ENCODE peak calls at places on chromosomes 11 and 22, in eight cellular contexts. P is suprapubic skin, A is sigmoid colon, R is transverse colon, X is prostate gland, D is H1, E is spleen, Q is breast epithelium. I is an unnamed sample.

GRCh38 chr22:20584872-20585639 is 77.6 kb downstream of the MED15 start:
- DNase-seq in P (no peak), A (no peak), R (no peak), X (no peak), D (no peak), E (peak; percentile 71), Q (no peak), I (no peak)

GRCh38 chr11:8833568-8834275 is 77.3 kb upstream of the AKIP1 start:
- DNase-seq in P (no peak), A (peak; percentile 24), R (no peak), X (no peak), D (no peak), E (no peak), Q (no peak), I (no peak)

GRCh38 chr11:101439488-101439887 is 144.3 kb downstream of the TRPC6 start:
- DNase-seq in P (no peak), A (no peak), R (no peak), X (no peak), D (no peak), E (no peak), Q (no peak), I (no peak)

GRCh38 chr11:129590030-129590752 is 214.5 kb downstream of the BARX2 start:
- DNase-seq in P (no peak), A (no peak), R (no peak), X (no peak), D (no peak), E (no peak), Q (no peak), I (peak; percentile 72)

GRCh38 chr11:119028346-119029068 is 2.2 kb downstream of the SLC37A4 start:
- DNase-seq in P (no peak), A (no peak), R (no peak), X (no peak), D (no peak), E (peak; percentile 64), Q (no peak), I (no peak)

GRCh38 chr11:30049214-30049613 is 32.4 kb upstream of the KCNA4 start:
- DNase-seq in P (no peak), A (no peak), R (no peak), X (no peak), D (no peak), E (no peak), Q (no peak), I (no peak)

GRCh38 chr11:127110542-127110941 is 110.0 kb upstream of the KIRREL3 start:
- DNase-seq in P (no peak), A (no peak), R (no peak), X (no peak), D (no peak), E (no peak), Q (no peak), I (no peak)

GRCh38 chr11:1499261-1499890 is 12.8 kb upstream of the MOB2 start:
- DNase-seq in P (peak; percentile 54), A (no peak), R (no peak), X (no peak), D (no peak), E (peak; percentile 68), Q (no peak), I (no peak)

GRCh38 chr22:40036591-40037225 is 42.0 kb downstream of the FAM83F start:
- DNase-seq in P (no peak), A (peak; percentile 77), R (peak; percentile 68), X (no peak), D (peak; percentile 77), E (peak; percentile 84), Q (no peak), I (no peak)

GRCh38 chr11:114259124-114259526 is 37.1 kb upstream of the NNMT start:
- DNase-seq in P (peak; percentile 82), A (peak; percentile 87), R (no peak), X (peak; percentile 84), D (no peak), E (no peak), Q (peak; percentile 67), I (no peak)

GRCh38 chr11:87574193-87574592 is 536.5 kb downstream of the TMEM135 start:
- DNase-seq in P (no peak), A (no peak), R (no peak), X (no peak), D (no peak), E (no peak), Q (no peak), I (no peak)

DNA sequence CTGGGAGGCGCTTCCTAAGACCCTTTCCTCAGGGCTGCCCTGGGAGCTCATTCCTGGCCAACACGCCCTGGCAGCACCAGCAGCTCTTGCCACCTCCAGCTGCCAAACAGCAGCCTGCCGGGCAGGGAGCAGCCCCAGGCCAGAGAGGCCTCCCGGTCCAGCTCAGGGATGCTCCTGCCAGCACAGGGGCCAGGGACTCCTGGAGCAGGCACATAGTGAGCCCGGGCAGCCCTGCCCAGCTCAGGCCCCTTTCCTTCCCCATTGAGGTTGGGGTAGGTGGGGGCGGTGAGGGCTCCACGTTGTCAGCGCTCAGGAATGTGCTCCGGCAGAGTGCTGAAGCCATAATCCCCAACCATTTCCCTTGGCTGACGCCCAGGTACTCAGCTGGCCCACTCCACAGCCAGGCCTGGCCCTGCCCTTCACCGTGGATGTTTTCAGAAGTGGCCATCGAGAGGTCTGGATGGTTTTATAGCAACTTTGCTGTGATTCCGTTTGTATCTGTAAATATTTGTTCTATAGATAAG is 7.6 kb downstream of the SLC39A13 start:
- DNase-seq in P (peak; percentile 85), A (peak; percentile 94), R (peak; percentile 78), X (peak; percentile 74), D (no peak), E (no peak), Q (peak; percentile 83), I (no peak)
- TF ChIP-seq POLR2AphosphoS5 in P (no peak), A (peak; percentile 35), R (peak; percentile 67), X (peak; percentile 75), D (no peak), E (peak; percentile 70), Q (no peak), I (peak; percentile 29)

GRCh38 chr22:36775966-36776669 is at the start of gene IFT27:
- DNase-seq in P (peak; percentile 99), A (peak; percentile 100), R (peak; percentile 99), X (peak; percentile 100), D (peak; percentile 92), E (peak; percentile 97), Q (peak; percentile 99), I (peak; percentile 100)

GRCh38 chr22:36778020-36778419 is 2.1 kb upstream of the IFT27 start:
- DNase-seq in P (no peak), A (no peak), R (no peak), X (no peak), D (no peak), E (no peak), Q (no peak), I (no peak)

GRCh38 chr22:36773935-36774334 is 2.0 kb downstream of the IFT27 start:
- DNase-seq in P (no peak), A (no peak), R (no peak), X (no peak), D (no peak), E (no peak), Q (no peak), I (no peak)

GRCh38 chr22:36776722-36777121 is 803 bp upstream of the IFT27 start:
- DNase-seq in P (no peak), A (no peak), R (no peak), X (no peak), D (no peak), E (no peak), Q (no peak), I (no peak)

DNA sequence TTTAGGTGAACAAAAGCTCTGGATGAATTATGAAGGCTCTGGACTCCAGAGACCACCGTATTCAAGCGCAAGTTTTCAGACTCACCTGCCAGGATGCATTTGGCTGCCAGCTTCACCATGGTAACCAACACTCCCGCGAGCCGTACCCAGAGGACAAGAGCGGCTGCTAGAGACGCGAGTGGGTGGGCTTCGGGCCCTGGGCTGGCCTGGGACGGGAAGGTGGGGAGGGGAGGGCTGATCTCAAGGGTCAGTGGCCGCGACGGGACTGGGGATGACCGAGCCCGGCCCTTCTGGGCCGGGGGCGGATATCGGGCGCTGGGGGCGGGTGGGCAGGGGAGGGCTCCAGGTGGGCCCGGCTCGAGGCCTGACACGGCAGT is 342 bp downstream of the IFT27 start:
- DNase-seq in P (peak; percentile 79), A (peak; percentile 78), R (peak; percentile 41), X (peak; percentile 39), D (peak; percentile 61), E (peak; percentile 89), Q (peak; percentile 36), I (no peak)
- H3K27ac ChIP-seq in P (peak overlapping the region; percentile 65), A (peak overlapping the region; percentile 86), R (peak overlapping the region; percentile 82), X (peak overlapping the region; percentile 84), D (no peak overlapping the region), E (peak overlapping the region; percentile 76), Q (peak overlapping the region; percentile 87), I (peak overlapping the region; percentile 90)

GRCh38 chr11:103825469-103825868 is 211.0 kb upstream of the DDI1 start:
- DNase-seq in P (no peak), A (no peak), R (no peak), X (no peak), D (no peak), E (no peak), Q (no peak), I (no peak)

GRCh38 chr11:103830205-103830604 is 206.2 kb upstream of the DDI1 start:
- DNase-seq in P (no peak), A (no peak), R (no peak), X (no peak), D (no peak), E (no peak), Q (no peak), I (no peak)

GRCh38 chr11:103824116-103824515 is 212.3 kb upstream of the DDI1 start:
- DNase-seq in P (no peak), A (no peak), R (no peak), X (no peak), D (no peak), E (no peak), Q (no peak), I (no peak)

GRCh38 chr11:103829596-103829995 is 206.8 kb upstream of the DDI1 start:
- DNase-seq in P (no peak), A (no peak), R (no peak), X (no peak), D (no peak), E (no peak), Q (no peak), I (no peak)

GRCh38 chr11:103826856-103827255 is 209.6 kb upstream of the DDI1 start:
- DNase-seq in P (no peak), A (no peak), R (no peak), X (no peak), D (no peak), E (no peak), Q (no peak), I (no peak)
- H3K9me3 ChIP-seq in P (peaks cover 1% of the 10 kb centered on the region), A (no peaks in the 10 kb centered on the region), R (no peaks in the 10 kb centered on the region), X (no peaks in the 10 kb centered on the region), D (peaks cover 3% of the 10 kb centered on the region), E (no peaks in the 10 kb centered on the region), Q (no peaks in the 10 kb centered on the region), I (no peaks in the 10 kb centered on the region)

DNA sequence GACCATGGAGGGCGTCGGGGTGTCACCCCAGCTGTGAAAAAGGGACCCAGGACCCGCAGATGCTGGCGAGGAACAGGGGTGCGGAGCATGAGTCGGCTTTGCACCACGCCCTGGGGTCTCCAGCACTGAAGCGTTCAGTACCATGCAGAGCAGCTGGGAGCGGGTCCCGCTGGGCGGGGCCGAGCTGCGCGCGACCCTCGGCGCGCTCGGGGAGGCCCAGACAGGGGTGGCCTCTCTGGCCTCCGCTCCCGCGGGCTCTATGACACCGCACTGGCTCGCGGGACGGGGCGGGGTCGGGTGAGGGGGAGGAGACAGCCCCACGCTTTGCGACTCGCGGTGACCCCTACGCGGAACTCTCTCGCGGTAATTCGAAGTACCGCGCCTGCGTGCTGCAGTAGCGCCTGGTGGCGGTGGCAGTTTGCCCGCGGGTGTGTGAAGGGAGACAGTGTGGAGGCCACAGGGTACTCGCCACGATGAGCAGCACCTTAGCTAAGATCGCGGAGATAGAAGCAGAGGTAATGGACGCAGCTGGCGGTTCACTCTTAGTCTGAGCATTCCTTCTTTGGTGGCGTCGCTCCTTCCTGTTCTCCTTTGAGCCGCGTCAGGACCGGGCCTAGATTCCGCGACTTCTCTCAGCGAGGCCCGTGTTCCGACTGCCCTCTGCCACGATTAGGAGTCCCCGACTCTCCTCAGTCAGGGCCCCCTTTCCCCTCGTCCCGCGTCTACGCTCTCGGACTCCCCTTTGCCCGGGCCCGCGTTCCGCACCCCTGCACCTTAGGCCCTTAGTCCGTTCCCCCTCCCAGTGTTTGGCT is at the start of gene DRG1:
- DNase-seq in P (peak; percentile 98), A (peak; percentile 99), R (peak; percentile 98), X (peak; percentile 95), D (peak; percentile 96), E (peak; percentile 99), Q (peak; percentile 94), I (peak; percentile 93)
- TF ChIP-seq POLR2AphosphoS5 in P (peak; percentile 59), A (peak; percentile 93), R (peak; percentile 98), X (peak; percentile 95), D (peak; percentile 96), E (peak; percentile 99), Q (peak; percentile 94), I (peak; percentile 87)